ENCODE peak calls at places on chromosome 5, in six cellular contexts. T, Z, E, U, G and Q are unnamed samples.

GRCh38 chr5:83487155-83487554 is 15.6 kb downstream of the VCAN start:
- DNase-seq in E (no peak), U (no peak), G (peak), T (no peak), Z (no peak), Q (no peak)

GRCh38 chr5:50958852-50959457 is 292.5 kb downstream of the PARP8 start:
- DNase-seq in E (peak), Z (peak), G (peak), U (no peak), T (peak), Q (peak)

GRCh38 chr5:139828207-139828895 is 32.7 kb downstream of the PSD2 start:
- DNase-seq in G (no peak), Z (no peak), T (no peak), U (no peak), E (no peak), Q (no peak)

GRCh38 chr5:8059337-8059736 is 190.4 kb downstream of the MTRR start:
- DNase-seq in T (no peak), Z (no peak), G (no peak), U (no peak), E (no peak), Q (no peak)

GRCh38 chr5:119792154-119792799 is 162.9 kb downstream of the FAM170A start:
- DNase-seq in G (no peak), T (no peak), E (no peak), Z (no peak), U (no peak), Q (no peak)

GRCh38 chr5:139389701-139390638 is at the start of gene MZB1:
- DNase-seq in U (no peak), E (no peak), Z (no peak), T (no peak), G (no peak), Q (no peak)

GRCh38 chr5:123111502-123111901 is 22.5 kb downstream of the PRDM6 start:
- DNase-seq in U (no peak), Z (no peak), T (no peak), E (no peak), G (no peak), Q (no peak)

GRCh38 chr5:139657363-139658321 is 9.5 kb downstream of the CXXC5 start:
- DNase-seq in G (no peak), T (no peak), U (no peak), E (no peak), Z (peak), Q (peak)

GRCh38 chr5:154274828-154275185 is 84.3 kb downstream of the GALNT10 start:
- DNase-seq in G (peak), E (no peak), U (no peak), Z (peak), T (no peak), Q (no peak)

GRCh38 chr5:138949988-138950387 is 74.9 kb upstream of the LRRTM2 start:
- DNase-seq in T (no peak), Z (no peak), E (no peak), G (no peak), U (no peak), Q (no peak)

GRCh38 chr5:62538017-62538942 is 40.3 kb upstream of the LRRC70 start:
- DNase-seq in T (no peak), Z (no peak), U (no peak), E (no peak), G (peak), Q (no peak)